ENCODE peak calls at places on chromosomes 12 and 14, in ten cellular contexts. One of them, this sample, is unnamed.

GRCh38 chr12:132270969-132271754 is 58.2 kb downstream of the GALNT9 start:
- DNase-seq in HepG2: no peak
- DNase-seq in endothelial cell of umbilical vein: no peak
- DNase-seq in uterus: no peak
- DNase-seq in stomach: no peak
- DNase-seq in right lobe of liver: peak; percentile 55
- DNase-seq in gastrocnemius medialis: no peak
- DNase-seq in sigmoid colon: no peak
- DNase-seq in IMR-90: no peak
- DNase-seq in esophagus squamous epithelium: no peak
- DNase-seq in this sample: no peak

GRCh38 chr12:74780458-74781241 is 243.0 kb downstream of the ATXN7L3B start:
- DNase-seq in HepG2: no peak
- DNase-seq in endothelial cell of umbilical vein: no peak
- DNase-seq in uterus: no peak
- DNase-seq in stomach: no peak
- DNase-seq in right lobe of liver: no peak
- DNase-seq in gastrocnemius medialis: no peak
- DNase-seq in sigmoid colon: no peak
- DNase-seq in IMR-90: peak; percentile 46
- DNase-seq in esophagus squamous epithelium: no peak
- DNase-seq in this sample: no peak

GRCh38 chr14:78758333-78758732 is 588.2 kb downstream of the NRXN3 start:
- DNase-seq in HepG2: peak; percentile 30
- DNase-seq in endothelial cell of umbilical vein: peak; percentile 49
- DNase-seq in uterus: no peak
- DNase-seq in stomach: no peak
- DNase-seq in right lobe of liver: no peak
- DNase-seq in gastrocnemius medialis: no peak
- DNase-seq in sigmoid colon: no peak
- DNase-seq in IMR-90: peak; percentile 17
- DNase-seq in esophagus squamous epithelium: no peak
- DNase-seq in this sample: no peak

GRCh38 chr12:2439332-2440100 is 355.3 kb upstream of the FKBP4 start:
- DNase-seq in HepG2: no peak
- DNase-seq in endothelial cell of umbilical vein: no peak
- DNase-seq in uterus: no peak
- DNase-seq in stomach: no peak
- DNase-seq in right lobe of liver: no peak
- DNase-seq in gastrocnemius medialis: no peak
- DNase-seq in sigmoid colon: no peak
- DNase-seq in IMR-90: no peak
- DNase-seq in esophagus squamous epithelium: no peak
- DNase-seq in this sample: peak; percentile 52

GRCh38 chr14:64060648-64061096 is 207.9 kb downstream of the SYNE2 start:
- DNase-seq in HepG2: peak; percentile 15
- DNase-seq in endothelial cell of umbilical vein: peak; percentile 10
- DNase-seq in uterus: no peak
- DNase-seq in stomach: no peak
- DNase-seq in right lobe of liver: peak; percentile 55
- DNase-seq in gastrocnemius medialis: no peak
- DNase-seq in sigmoid colon: no peak
- DNase-seq in IMR-90: no peak
- DNase-seq in esophagus squamous epithelium: no peak
- DNase-seq in this sample: no peak

GRCh38 chr12:93571854-93572711 is at the start of gene SOCS2:
- DNase-seq in HepG2: no peak
- DNase-seq in endothelial cell of umbilical vein: peak; percentile 8
- DNase-seq in uterus: peak; percentile 65
- DNase-seq in stomach: peak; percentile 31
- DNase-seq in right lobe of liver: no peak
- DNase-seq in gastrocnemius medialis: no peak
- DNase-seq in sigmoid colon: peak; percentile 80
- DNase-seq in IMR-90: peak; percentile 21
- DNase-seq in esophagus squamous epithelium: no peak
- DNase-seq in this sample: peak; percentile 57

GRCh38 chr12:89906824-89907223 is 198.2 kb upstream of the ATP2B1 start:
- DNase-seq in HepG2: no peak
- DNase-seq in endothelial cell of umbilical vein: no peak
- DNase-seq in uterus: no peak
- DNase-seq in stomach: no peak
- DNase-seq in right lobe of liver: no peak
- DNase-seq in gastrocnemius medialis: no peak
- DNase-seq in sigmoid colon: no peak
- DNase-seq in IMR-90: no peak
- DNase-seq in esophagus squamous epithelium: no peak
- DNase-seq in this sample: no peak

GRCh38 chr14:24806061-24806678 is 172.2 kb upstream of the GZMB start:
- DNase-seq in HepG2: peak; percentile 88
- DNase-seq in endothelial cell of umbilical vein: peak; percentile 51
- DNase-seq in uterus: peak; percentile 47
- DNase-seq in stomach: peak; percentile 85
- DNase-seq in right lobe of liver: peak; percentile 81
- DNase-seq in gastrocnemius medialis: no peak
- DNase-seq in sigmoid colon: peak; percentile 74
- DNase-seq in IMR-90: peak; percentile 45
- DNase-seq in esophagus squamous epithelium: no peak
- DNase-seq in this sample: peak; percentile 62

GRCh38 chr12:109383240-109383639 is 35.5 kb downstream of the MYO1H start:
- DNase-seq in HepG2: no peak
- DNase-seq in endothelial cell of umbilical vein: no peak
- DNase-seq in uterus: no peak
- DNase-seq in stomach: no peak
- DNase-seq in right lobe of liver: no peak
- DNase-seq in gastrocnemius medialis: no peak
- DNase-seq in sigmoid colon: no peak
- DNase-seq in IMR-90: no peak
- DNase-seq in esophagus squamous epithelium: no peak
- DNase-seq in this sample: no peak

DNA sequence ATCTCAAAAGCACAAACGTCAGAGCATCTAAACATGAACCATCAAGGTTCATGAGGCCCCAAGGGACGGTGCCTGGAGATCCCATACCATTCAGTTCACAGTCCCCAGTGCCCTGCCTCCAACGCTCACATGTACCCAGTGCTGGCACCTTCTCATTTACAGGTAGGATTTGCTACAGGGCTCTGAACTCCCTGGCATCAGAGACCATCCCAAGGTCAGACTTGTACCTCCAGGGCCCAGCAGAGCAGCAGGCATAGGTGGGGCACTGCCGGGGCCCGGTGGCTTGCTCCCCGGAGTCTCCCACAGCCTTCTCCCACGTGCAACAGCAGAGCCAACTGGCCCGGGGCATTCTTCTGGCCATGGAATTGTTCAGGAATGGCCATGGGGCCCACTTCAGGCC is 114.8 kb downstream of the BCL11B start:
- DNase-seq in HepG2: no peak
- DNase-seq in endothelial cell of umbilical vein: no peak
- DNase-seq in uterus: no peak
- DNase-seq in stomach: peak; percentile 5
- DNase-seq in right lobe of liver: no peak
- DNase-seq in gastrocnemius medialis: no peak
- DNase-seq in sigmoid colon: peak; percentile 35
- DNase-seq in IMR-90: no peak
- DNase-seq in esophagus squamous epithelium: no peak
- DNase-seq in this sample: no peak
- H3K27me3 ChIP-seq in HepG2: peaks cover 6% of the 10 kb centered on the region
- H3K27me3 ChIP-seq in endothelial cell of umbilical vein: no peaks in the 10 kb centered on the region
- H3K27me3 ChIP-seq in uterus: no peaks in the 10 kb centered on the region
- H3K27me3 ChIP-seq in stomach: no peaks in the 10 kb centered on the region
- H3K27me3 ChIP-seq in right lobe of liver: no peaks in the 10 kb centered on the region
- H3K27me3 ChIP-seq in gastrocnemius medialis: no peaks in the 10 kb centered on the region
- H3K27me3 ChIP-seq in sigmoid colon: peaks cover 5% of the 10 kb centered on the region
- H3K27me3 ChIP-seq in IMR-90: no peaks in the 10 kb centered on the region
- H3K27me3 ChIP-seq in esophagus squamous epithelium: peaks cover 9% of the 10 kb centered on the region
- H3K27me3 ChIP-seq in this sample: peaks cover 36% of the 10 kb centered on the region

DNA sequence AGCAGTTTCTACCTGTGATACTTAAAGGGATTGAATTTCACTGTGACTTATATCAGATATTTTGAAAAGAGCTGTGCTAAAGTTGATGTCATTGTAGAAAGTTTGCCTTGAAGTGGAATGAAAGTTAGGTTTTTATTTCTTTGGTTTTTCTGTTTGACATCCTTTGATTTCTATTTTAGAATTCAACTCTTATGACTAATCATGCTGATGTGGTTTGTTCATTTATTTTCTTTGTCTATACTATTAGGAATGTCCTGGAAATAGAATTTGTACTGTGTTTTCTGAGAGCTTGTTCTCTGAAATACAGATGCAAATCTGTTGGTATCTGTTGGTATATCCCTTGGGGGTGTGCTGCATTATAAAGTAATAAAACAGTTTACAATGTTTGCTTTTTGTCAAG is 3.3 kb downstream of the CNOT2 start:
- DNase-seq in HepG2: no peak
- DNase-seq in endothelial cell of umbilical vein: no peak
- DNase-seq in uterus: no peak
- DNase-seq in stomach: no peak
- DNase-seq in right lobe of liver: no peak
- DNase-seq in gastrocnemius medialis: no peak
- DNase-seq in sigmoid colon: no peak
- DNase-seq in IMR-90: peak; percentile 59
- DNase-seq in esophagus squamous epithelium: no peak
- DNase-seq in this sample: no peak
- TF ChIP-seq POLR2A in HepG2: no peak
- TF ChIP-seq POLR2A in endothelial cell of umbilical vein: no peak
- TF ChIP-seq POLR2A in uterus: no peak
- TF ChIP-seq POLR2A in stomach: no peak
- TF ChIP-seq POLR2A in right lobe of liver: no peak
- TF ChIP-seq POLR2A in gastrocnemius medialis: no peak
- TF ChIP-seq POLR2A in sigmoid colon: no peak
- TF ChIP-seq POLR2A in IMR-90: no peak
- TF ChIP-seq POLR2A in esophagus squamous epithelium: no peak
- TF ChIP-seq POLR2A in this sample: no peak

DNA sequence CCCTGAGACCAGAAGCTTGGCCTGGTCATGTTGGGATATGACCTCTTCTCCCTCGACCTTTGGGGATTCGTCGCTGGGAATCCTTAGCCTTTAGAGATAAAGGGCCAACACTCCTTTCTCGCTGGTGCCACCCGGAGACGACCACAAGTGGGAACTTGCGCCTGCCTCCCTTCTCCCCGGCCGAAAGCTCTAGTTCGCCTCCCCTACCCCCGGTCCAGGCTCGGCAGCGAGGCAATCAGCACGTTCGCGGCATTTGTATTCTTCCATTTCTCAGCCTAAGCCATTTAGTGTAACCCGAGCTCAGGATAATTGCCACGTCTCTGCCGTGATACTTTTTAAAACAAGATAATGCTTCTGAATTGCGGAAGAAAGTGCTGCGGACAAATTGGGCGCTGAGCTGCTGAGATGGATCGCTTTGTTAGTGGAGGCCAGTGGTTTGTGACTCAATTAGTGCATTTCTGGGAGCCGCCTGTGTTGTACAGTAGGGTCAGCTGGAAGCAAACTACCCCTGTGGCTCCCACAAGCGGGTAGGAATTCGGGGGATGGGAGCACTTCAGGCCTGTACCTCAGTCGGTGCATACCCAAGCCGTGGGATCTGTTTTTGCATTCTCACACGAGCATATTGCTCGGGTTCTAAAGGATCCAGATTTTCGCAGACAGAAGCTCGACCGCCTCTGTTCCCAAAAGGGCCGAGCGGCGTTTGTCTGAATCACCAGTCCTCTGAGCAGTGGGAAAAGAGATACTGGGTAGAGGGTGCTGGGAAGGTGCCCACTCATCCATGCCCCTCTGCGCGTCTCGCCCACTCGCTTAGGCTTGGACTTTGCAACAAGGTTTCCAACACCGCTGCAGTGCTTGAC is 6.8 kb upstream of the SIX1 start:
- DNase-seq in HepG2: no peak
- DNase-seq in endothelial cell of umbilical vein: no peak
- DNase-seq in uterus: no peak
- DNase-seq in stomach: no peak
- DNase-seq in right lobe of liver: no peak
- DNase-seq in gastrocnemius medialis: no peak
- DNase-seq in sigmoid colon: no peak
- DNase-seq in IMR-90: peak; percentile 25
- DNase-seq in esophagus squamous epithelium: no peak
- DNase-seq in this sample: no peak
- H3K27me3 ChIP-seq in HepG2: peaks cover 32% of the 10 kb centered on the region
- H3K27me3 ChIP-seq in endothelial cell of umbilical vein: peaks cover 40% of the 10 kb centered on the region
- H3K27me3 ChIP-seq in uterus: peaks cover 13% of the 10 kb centered on the region
- H3K27me3 ChIP-seq in stomach: peaks cover 73% of the 10 kb centered on the region
- H3K27me3 ChIP-seq in right lobe of liver: peaks cover 33% of the 10 kb centered on the region
- H3K27me3 ChIP-seq in gastrocnemius medialis: no peaks in the 10 kb centered on the region
- H3K27me3 ChIP-seq in sigmoid colon: peaks cover 100% of the 10 kb centered on the region
- H3K27me3 ChIP-seq in IMR-90: no peaks in the 10 kb centered on the region
- H3K27me3 ChIP-seq in esophagus squamous epithelium: peaks cover 100% of the 10 kb centered on the region
- H3K27me3 ChIP-seq in this sample: peaks cover 91% of the 10 kb centered on the region

GRCh38 chr12:68743416-68743815 is 2.6 kb upstream of the SLC35E3 start:
- DNase-seq in HepG2: no peak
- DNase-seq in endothelial cell of umbilical vein: no peak
- DNase-seq in uterus: no peak
- DNase-seq in stomach: no peak
- DNase-seq in right lobe of liver: no peak
- DNase-seq in gastrocnemius medialis: no peak
- DNase-seq in sigmoid colon: no peak
- DNase-seq in IMR-90: no peak
- DNase-seq in esophagus squamous epithelium: no peak
- DNase-seq in this sample: no peak

GRCh38 chr12:68749443-68749842 is 3.5 kb downstream of the SLC35E3 start:
- DNase-seq in HepG2: no peak
- DNase-seq in endothelial cell of umbilical vein: no peak
- DNase-seq in uterus: no peak
- DNase-seq in stomach: no peak
- DNase-seq in right lobe of liver: no peak
- DNase-seq in gastrocnemius medialis: no peak
- DNase-seq in sigmoid colon: no peak
- DNase-seq in IMR-90: no peak
- DNase-seq in esophagus squamous epithelium: no peak
- DNase-seq in this sample: no peak

GRCh38 chr12:68746572-68747180 is 700 bp downstream of the SLC35E3 start:
- DNase-seq in HepG2: peak; percentile 48
- DNase-seq in endothelial cell of umbilical vein: peak; percentile 73
- DNase-seq in uterus: peak; percentile 46
- DNase-seq in stomach: peak; percentile 39
- DNase-seq in right lobe of liver: peak; percentile 67
- DNase-seq in gastrocnemius medialis: peak; percentile 4
- DNase-seq in sigmoid colon: peak; percentile 79
- DNase-seq in IMR-90: peak; percentile 68
- DNase-seq in esophagus squamous epithelium: no peak
- DNase-seq in this sample: peak; percentile 50

GRCh38 chr12:68745904-68746571 is at the start of gene SLC35E3:
- DNase-seq in HepG2: peak; percentile 88
- DNase-seq in endothelial cell of umbilical vein: peak; percentile 85
- DNase-seq in uterus: peak; percentile 87
- DNase-seq in stomach: peak; percentile 92
- DNase-seq in right lobe of liver: peak; percentile 97
- DNase-seq in gastrocnemius medialis: peak; percentile 85
- DNase-seq in sigmoid colon: peak; percentile 95
- DNase-seq in IMR-90: peak; percentile 75
- DNase-seq in esophagus squamous epithelium: peak; percentile 61
- DNase-seq in this sample: peak; percentile 97

DNA sequence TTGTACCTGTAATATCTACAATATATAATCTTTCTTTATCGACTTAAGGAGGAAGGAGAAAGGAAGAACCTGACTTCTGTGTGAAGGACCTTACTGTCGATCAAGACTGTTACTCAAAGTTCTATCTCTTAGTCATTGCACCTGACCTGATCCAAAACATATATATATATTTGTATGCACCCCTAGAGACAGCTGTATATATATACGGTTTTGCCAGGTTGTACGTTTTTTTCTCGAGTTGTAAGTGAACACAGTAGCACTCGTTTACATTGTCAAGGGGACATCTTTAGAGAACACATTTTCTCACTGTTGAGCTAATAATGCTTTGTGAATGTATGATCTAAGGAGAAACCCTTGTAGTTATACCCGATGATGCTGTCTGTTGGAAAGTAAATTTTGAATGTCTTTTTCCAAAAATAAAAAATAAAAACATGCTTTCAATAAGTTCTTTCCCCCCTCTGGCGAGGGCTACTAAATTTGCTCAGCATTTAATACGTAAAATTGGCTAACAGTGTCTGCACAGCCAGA is 536 bp upstream of the SLC35E3 start:
- DNase-seq in HepG2: no peak
- DNase-seq in endothelial cell of umbilical vein: no peak
- DNase-seq in uterus: no peak
- DNase-seq in stomach: no peak
- DNase-seq in right lobe of liver: no peak
- DNase-seq in gastrocnemius medialis: no peak
- DNase-seq in sigmoid colon: no peak
- DNase-seq in IMR-90: no peak
- DNase-seq in esophagus squamous epithelium: no peak
- DNase-seq in this sample: no peak
- TF ChIP-seq POLR2A in HepG2: no peak
- TF ChIP-seq POLR2A in endothelial cell of umbilical vein: no peak
- TF ChIP-seq POLR2A in uterus: no peak
- TF ChIP-seq POLR2A in stomach: no peak
- TF ChIP-seq POLR2A in right lobe of liver: no peak
- TF ChIP-seq POLR2A in gastrocnemius medialis: no peak
- TF ChIP-seq POLR2A in sigmoid colon: no peak
- TF ChIP-seq POLR2A in IMR-90: no peak
- TF ChIP-seq POLR2A in esophagus squamous epithelium: no peak
- TF ChIP-seq POLR2A in this sample: no peak